ENCODE peak calls at places on chromosome 15, in six cellular contexts. G is body of pancreas, V is thyroid gland, P is tibial nerve, C is uterus, H is A549. J is an unnamed sample.

GRCh38 chr15:77518458-77518857 is 97.8 kb downstream of the HMG20A start:
- DNase-seq in H (no peak), G (no peak), V (no peak), P (no peak), C (no peak), J (no peak)

GRCh38 chr15:56948000-56948765 is 29.7 kb downstream of the TCF12 start:
- DNase-seq in V (no peak), H (no peak), G (no peak), P (no peak), C (no peak), J (no peak)

GRCh38 chr15:57567909-57568308 is 23.8 kb upstream of the MYZAP start:
- DNase-seq in V (no peak), P (no peak), G (no peak), C (no peak), H (no peak), J (no peak)

GRCh38 chr15:81784751-81785150 is 261.1 kb downstream of the MEX3B start:
- DNase-seq in G (no peak), H (no peak), C (no peak), V (no peak), P (no peak), J (no peak)

GRCh38 chr15:64146885-64147681 is 4.4 kb upstream of the SNX22 start:
- DNase-seq in V (no peak), G (no peak), H (no peak), C (no peak), P (no peak), J (no peak)

GRCh38 chr15:91866971-91867372 is 13.5 kb downstream of the SLCO3A1 start:
- DNase-seq in C (peak), P (no peak), H (no peak), G (no peak), V (peak), J (peak)

GRCh38 chr15:92818658-92819311 is 81.3 kb upstream of the CHD2 start:
- DNase-seq in G (no peak), V (no peak), P (no peak), H (no peak), C (no peak), J (no peak)

GRCh38 chr15:75840659-75841058 is 2.6 kb upstream of the UBE2Q2 start:
- DNase-seq in H (peak), V (peak), C (peak), G (no peak), P (no peak), J (peak)

GRCh38 chr15:80073197-80073596 is 13.7 kb downstream of the ZFAND6 start:
- DNase-seq in P (no peak), V (no peak), G (no peak), C (no peak), H (no peak), J (no peak)

GRCh38 chr15:74172751-74173544 is 562 bp upstream of the ISLR start:
- DNase-seq in P (peak), C (peak), H (no peak), G (no peak), V (peak), J (no peak)

GRCh38 chr15:66845266-66845785 is 143.3 kb downstream of the SMAD6 start:
- DNase-seq in V (no peak), C (no peak), G (no peak), P (no peak), H (no peak), J (no peak)

GRCh38 chr15:92231461-92231860 is 162.2 kb upstream of the ST8SIA2 start:
- DNase-seq in P (no peak), V (no peak), H (no peak), C (no peak), G (no peak), J (no peak)

GRCh38 chr15:88535100-88535499 is 11.4 kb downstream of the DET1 start:
- DNase-seq in H (no peak), P (no peak), C (no peak), G (no peak), V (no peak), J (no peak)

GRCh38 chr15:75067123-75067854 is 43.9 kb downstream of the PPCDC start:
- DNase-seq in V (no peak), H (no peak), P (no peak), G (no peak), C (no peak), J (no peak)

GRCh38 chr15:70096215-70096974 is 1.3 kb downstream of the TLE3 start:
- DNase-seq in V (peak), G (peak), P (peak), C (peak), H (peak), J (peak)

GRCh38 chr15:101556273-101556672 is 66.8 kb upstream of the PCSK6 start:
- DNase-seq in G (no peak), P (no peak), V (no peak), C (no peak), H (no peak), J (no peak)

GRCh38 chr15:70765504-70766281 is 2.3 kb upstream of the UACA start:
- DNase-seq in G (no peak), H (no peak), P (no peak), C (no peak), V (no peak), J (no peak)

GRCh38 chr15:75921732-75922703 is 18.3 kb downstream of the FBXO22 start:
- DNase-seq in G (peak), P (peak), V (no peak), C (peak), H (no peak), J (peak)

GRCh38 chr15:101499863-101500713 is 10.6 kb upstream of the PCSK6 start:
- DNase-seq in H (no peak), V (no peak), G (peak), P (no peak), C (no peak), J (peak)

GRCh38 chr15:73338058-73338457 is 30.7 kb downstream of the HCN4 start:
- DNase-seq in G (no peak), H (no peak), C (no peak), V (no peak), P (no peak), J (no peak)

GRCh38 chr15:65937476-65937875 is 68.2 kb downstream of the RAB11A start:
- DNase-seq in H (no peak), V (peak), C (no peak), P (no peak), G (peak), J (peak)

GRCh38 chr15:25742008-25742407 is 121.1 kb downstream of the ATP10A start:
- DNase-seq in G (no peak), H (no peak), V (no peak), C (no peak), P (no peak), J (no peak)

GRCh38 chr15:69595009-69595825 is 142.6 kb downstream of the RPLP1 start:
- DNase-seq in P (peak), H (no peak), V (peak), C (no peak), G (peak), J (peak)

GRCh38 chr15:80804970-80805495 is 25.9 kb downstream of the CEMIP start:
- DNase-seq in V (no peak), H (no peak), G (no peak), P (no peak), C (no peak), J (no peak)

GRCh38 chr15:78398076-78398825 is 39.8 kb upstream of the IREB2 start:
- DNase-seq in C (no peak), G (no peak), P (no peak), V (no peak), H (no peak), J (peak)

DNA sequence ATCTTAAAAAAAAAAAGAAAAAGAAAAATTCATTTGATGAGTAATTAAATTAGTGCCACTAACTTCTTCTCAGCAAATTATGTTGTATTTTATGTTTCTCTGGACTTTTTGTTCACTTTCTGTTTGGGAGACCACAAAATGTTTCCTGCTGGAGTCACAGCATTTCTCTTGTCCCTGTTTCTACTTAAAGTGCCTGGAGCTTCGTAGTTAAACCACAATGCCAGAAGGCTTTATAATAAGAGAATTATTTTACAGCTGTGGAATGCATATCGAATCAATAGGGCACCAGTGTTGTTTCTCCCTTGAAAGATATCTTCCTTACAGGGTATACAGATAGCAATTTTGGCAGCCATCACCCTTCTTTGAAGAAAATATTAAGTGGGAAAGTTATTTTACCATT is 3.2 kb downstream of the DTWD1 start:
- DNase-seq in G (no peak), C (no peak), H (no peak), V (no peak), P (no peak), J (no peak)
- H3K27ac ChIP-seq in G (no peak), C (peak), H (no peak), V (no peak), P (no peak), J (no peak)

DNA sequence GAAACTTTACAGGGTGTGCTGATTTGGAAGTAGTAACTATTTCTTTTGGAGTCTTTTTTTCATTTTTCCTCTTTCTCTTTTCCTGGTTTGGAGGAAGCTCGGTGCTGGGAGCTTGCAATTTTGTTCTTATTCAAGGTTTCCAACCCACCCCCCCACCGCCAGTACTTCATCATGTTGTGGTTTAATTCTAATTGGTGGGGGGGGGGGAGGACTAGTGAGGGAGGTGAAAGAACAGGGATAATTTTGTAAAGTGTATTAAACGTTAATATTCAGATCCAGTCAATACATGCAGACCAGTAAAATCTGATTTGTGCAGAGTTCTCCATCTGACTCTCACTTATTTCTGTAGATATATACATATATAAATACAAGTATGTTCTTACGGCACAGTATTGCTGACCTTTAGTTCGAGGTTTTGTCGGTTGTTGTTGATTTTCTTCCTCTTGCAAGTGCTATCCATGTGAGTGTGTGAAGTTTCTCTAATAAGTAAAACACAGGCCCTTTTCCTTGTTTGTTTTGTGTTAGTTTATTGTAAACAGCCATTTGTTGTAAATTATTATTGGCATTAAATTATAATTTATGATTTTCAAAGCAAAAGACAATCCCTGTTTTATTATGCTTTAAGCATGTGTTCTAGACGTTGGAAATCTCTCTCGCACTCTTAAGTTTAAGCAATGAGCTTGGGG is 9.3 kb downstream of the NR2F2 start:
- DNase-seq in G (no peak), C (no peak), H (no peak), P (no peak), V (no peak), J (no peak)
- H3K4me3 ChIP-seq in G (no peak), C (peak), H (peak), P (peak), V (peak), J (peak)

DNA sequence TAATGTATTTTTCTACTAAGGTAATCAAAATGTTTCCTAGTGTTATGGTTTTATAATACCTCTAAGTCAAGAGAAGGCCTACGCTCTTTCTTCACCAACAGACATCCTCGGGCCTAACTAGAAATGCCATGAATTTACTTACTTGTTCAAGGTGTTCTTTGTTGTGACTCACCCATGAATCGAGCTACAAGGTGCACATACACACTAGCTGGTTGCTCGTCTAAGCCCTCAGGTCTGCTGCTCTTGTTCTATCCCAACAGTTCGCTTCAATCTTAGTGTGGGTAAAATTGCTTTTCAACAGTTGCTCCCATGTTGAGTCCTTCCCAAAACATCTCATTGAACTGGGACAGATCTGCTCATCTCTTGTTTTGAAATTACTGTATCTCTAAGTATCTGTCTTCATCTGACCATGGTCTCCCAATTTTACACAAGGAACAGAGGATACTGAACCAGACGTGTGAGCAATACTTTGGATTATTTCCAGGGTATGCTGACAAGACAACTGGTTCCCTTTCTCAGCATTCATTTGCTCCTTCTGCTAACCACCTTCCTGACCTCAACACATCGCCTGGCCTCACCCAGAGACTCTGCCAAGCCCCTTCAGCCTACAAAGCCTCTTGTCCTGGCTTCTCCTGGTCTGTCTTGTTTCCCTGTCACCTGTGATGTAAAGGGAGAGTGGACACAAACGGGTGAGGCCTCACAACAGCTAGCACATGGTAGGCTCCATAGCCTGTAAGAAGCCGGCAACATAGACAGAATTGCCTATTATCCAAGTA is 84.2 kb downstream of the NEDD4 start:
- DNase-seq in P (no peak), H (no peak), C (no peak), G (no peak), V (no peak), J (no peak)
- TF ChIP-seq POLR2A in P (no peak), H (no peak), C (no peak), G (no peak), V (no peak), J (no peak)

GRCh38 chr15:90184786-90185704 is 16.1 kb upstream of the SEMA4B start:
- DNase-seq in H (peak), G (peak), P (peak), C (peak), V (peak), J (peak)

GRCh38 chr15:90188914-90189748 is 12.0 kb upstream of the SEMA4B start:
- DNase-seq in V (no peak), G (no peak), C (no peak), P (no peak), H (no peak), J (no peak)

GRCh38 chr15:90187257-90187868 is 13.8 kb upstream of the SEMA4B start:
- DNase-seq in G (no peak), H (no peak), V (no peak), P (no peak), C (no peak), J (no peak)

GRCh38 chr15:90181781-90182180 is 19.3 kb upstream of the SEMA4B start:
- DNase-seq in H (no peak), V (no peak), G (no peak), C (no peak), P (no peak), J (no peak)

DNA sequence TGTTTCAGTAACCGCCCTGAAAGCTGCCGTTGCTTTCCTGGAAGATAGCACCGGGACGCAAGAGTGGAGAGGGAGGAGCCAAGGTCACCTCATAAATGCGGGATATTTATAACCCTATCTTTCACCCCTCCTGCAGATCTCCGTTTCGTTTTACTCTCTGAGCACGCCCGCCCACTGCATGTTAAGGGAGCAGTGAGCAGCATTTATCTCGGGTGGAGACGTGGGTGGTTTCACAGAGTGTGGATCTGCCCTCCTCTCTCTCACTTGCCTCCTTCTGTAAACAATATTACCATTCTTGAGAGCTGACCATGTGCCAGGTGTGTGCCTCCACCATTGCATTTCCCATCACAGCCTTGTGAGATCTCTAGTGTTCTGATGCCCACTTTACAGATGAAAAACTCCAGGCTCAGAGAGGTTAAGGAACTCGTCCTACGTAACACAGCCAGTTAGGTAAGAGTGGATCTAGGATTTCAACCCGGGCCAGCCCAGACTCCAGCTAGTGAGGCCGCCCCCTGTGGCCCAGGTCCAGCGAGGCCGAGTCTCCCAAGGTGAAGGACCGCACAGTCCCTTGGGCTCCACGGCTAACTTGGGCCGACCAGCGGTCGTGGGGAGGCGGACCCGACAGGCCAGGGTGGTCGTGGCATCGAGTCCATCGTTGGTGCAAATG is 16.9 kb upstream of the SEMA4B start:
- DNase-seq in P (peak), C (peak), H (peak), G (peak), V (peak), J (peak)
- H3K27ac ChIP-seq in P (peak), C (peak), H (peak), G (peak), V (peak), J (peak)

GRCh38 chr15:89777073-89777820 is 1.1 kb downstream of the MESP2 start:
- DNase-seq in C (no peak), H (no peak), P (no peak), G (no peak), V (no peak), J (no peak)

GRCh38 chr15:89777821-89778380 is 1.8 kb downstream of the MESP2 start:
- DNase-seq in H (no peak), P (no peak), C (no peak), G (no peak), V (peak), J (no peak)

GRCh38 chr15:89774492-89774891 is 1.6 kb upstream of the MESP2 start:
- DNase-seq in G (no peak), H (no peak), C (no peak), P (no peak), V (no peak), J (no peak)

GRCh38 chr15:89776274-89777072 is at the start of gene MESP2:
- DNase-seq in V (peak), G (peak), P (peak), C (peak), H (peak), J (peak)

DNA sequence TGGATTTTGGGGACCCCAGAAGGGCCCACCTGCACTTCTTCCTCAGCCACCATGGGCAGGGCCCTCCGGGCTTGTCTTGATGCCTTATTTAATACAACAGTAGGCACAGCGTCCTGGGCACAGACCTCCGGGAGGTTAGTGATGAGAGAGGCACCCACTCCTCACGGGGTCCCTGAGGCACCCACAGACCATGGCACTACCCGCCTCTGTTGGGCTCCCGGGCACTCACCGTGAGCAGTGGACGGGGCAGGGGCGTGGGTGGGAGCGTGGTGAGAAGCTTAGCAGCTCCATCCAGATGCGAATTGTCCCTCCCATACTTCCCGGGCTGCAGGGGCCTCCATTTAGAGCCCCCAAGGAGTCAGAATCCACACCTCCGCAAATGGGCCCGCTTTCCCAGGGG is 317 bp upstream of the MESP2 start:
- DNase-seq in C (no peak), V (no peak), P (no peak), H (no peak), G (no peak), J (no peak)
- H3K4me3 ChIP-seq in C (no peak), V (no peak), P (peak), H (peak), G (no peak), J (peak)